ENCODE peak calls at places on chromosome 11, in five cellular contexts. P is AG09319, I is dorsolateral prefrontal cortex, J is fibroblast of villous mesenchyme, T is fibroblast of mammary gland. Y is an unnamed sample.

GRCh38 chr11:118241191-118242098 is 10.7 kb downstream of the MPZL3 start:
- DNase-seq in T (no peak), J (no peak), P (no peak), I (no peak), Y (no peak)

GRCh38 chr11:86463955-86464354 is 89.3 kb downstream of the CCDC81 start:
- DNase-seq in I (no peak), T (no peak), P (no peak), J (no peak), Y (no peak)

GRCh38 chr11:23586188-23586587 is 725.9 kb upstream of the CCDC179 start:
- DNase-seq in J (no peak), I (no peak), P (no peak), T (no peak), Y (no peak)

GRCh38 chr11:28289444-28289843 is 181.3 kb downstream of the METTL15 start:
- DNase-seq in J (no peak), I (no peak), P (no peak), T (no peak), Y (no peak)

GRCh38 chr11:61007971-61008896 is 36.8 kb downstream of the CD6 start:
- DNase-seq in T (no peak), J (no peak), I (no peak), P (no peak), Y (no peak)

GRCh38 chr11:85955531-85955930 is 100.3 kb downstream of the CCDC83 start:
- DNase-seq in I (no peak), P (no peak), T (peak), J (peak), Y (no peak)

GRCh38 chr11:117232022-117232878 is at the start of the genes PCSK7 and RNF214:
- DNase-seq in I (peak), J (peak), T (peak), P (peak), Y (peak)

GRCh38 chr11:116927163-116927772 is 89.8 kb upstream of the APOA1 start:
- DNase-seq in T (peak), I (no peak), P (no peak), J (no peak), Y (peak)

GRCh38 chr11:65779919-65780769 is 632 bp downstream of the AP5B1 start:
- DNase-seq in I (peak), P (peak), T (peak), J (peak), Y (peak)

GRCh38 chr11:130188585-130189347 is 29.2 kb downstream of the ST14 start:
- DNase-seq in T (no peak), I (no peak), J (no peak), P (no peak), Y (no peak)

GRCh38 chr11:43579171-43579918 is 101.2 kb upstream of the HSD17B12 start:
- DNase-seq in P (no peak), T (peak), J (peak), I (peak), Y (no peak)

GRCh38 chr11:128895505-128895904 is 4.3 kb downstream of the KCNJ5 start:
- DNase-seq in J (no peak), P (no peak), T (no peak), I (no peak), Y (no peak)

GRCh38 chr11:26247340-26247739 is 84.6 kb upstream of the ANO3 start:
- DNase-seq in T (peak), I (no peak), J (peak), P (peak), Y (no peak)

GRCh38 chr11:79081441-79082124 is 359.2 kb downstream of the TENM4 start:
- DNase-seq in J (no peak), P (no peak), I (peak), T (peak), Y (no peak)

GRCh38 chr11:112656772-112657428 is 304.3 kb upstream of the NCAM1 start:
- DNase-seq in P (peak), T (peak), J (no peak), I (peak), Y (no peak)

GRCh38 chr11:112902411-112903011 is 58.7 kb upstream of the NCAM1 start:
- DNase-seq in I (no peak), P (no peak), T (no peak), J (no peak), Y (no peak)

GRCh38 chr11:120842195-120842594 is 181.7 kb upstream of the TBCEL start:
- DNase-seq in P (no peak), T (peak), I (no peak), J (no peak), Y (no peak)

GRCh38 chr11:16783321-16783801 is 44.9 kb downstream of the C11orf58 start:
- DNase-seq in I (no peak), P (no peak), J (no peak), T (no peak), Y (no peak)

GRCh38 chr11:69615545-69616278 is 25.2 kb upstream of the CCND1 start:
- DNase-seq in J (no peak), I (no peak), T (no peak), P (no peak), Y (no peak)

GRCh38 chr11:8720376-8720775 is 37.8 kb downstream of the RPL27A start:
- DNase-seq in P (no peak), I (no peak), T (no peak), J (no peak), Y (no peak)

GRCh38 chr11:90448280-90448679 is 225.4 kb upstream of the CHORDC1 start:
- DNase-seq in P (no peak), J (no peak), T (no peak), I (no peak), Y (no peak)

GRCh38 chr11:74255741-74256369 is 55.6 kb downstream of the P4HA3 start:
- DNase-seq in T (peak), I (peak), P (peak), J (peak), Y (peak)

GRCh38 chr11:68840661-68841653 is 759 bp downstream of the CPT1A start:
- DNase-seq in J (peak), I (no peak), T (peak), P (no peak), Y (no peak)

GRCh38 chr11:46385169-46386004 is 3.9 kb downstream of the MDK start:
- DNase-seq in T (no peak), J (no peak), I (no peak), P (no peak), Y (no peak)

GRCh38 chr11:60477035-60477445 is 15.5 kb upstream of the MS4A12 start:
- DNase-seq in J (no peak), I (no peak), P (no peak), T (no peak), Y (no peak)

GRCh38 chr11:104997288-104997687 is 25.7 kb downstream of the CASP5 start:
- DNase-seq in I (no peak), T (peak), J (peak), P (no peak), Y (no peak)

GRCh38 chr11:6546735-6547134 is 49.7 kb downstream of the DNHD1 start:
- DNase-seq in J (no peak), P (no peak), I (no peak), T (no peak), Y (no peak)

GRCh38 chr11:62603771-62604170 is 2.1 kb upstream of the MTA2 start:
- DNase-seq in P (no peak), T (no peak), I (no peak), J (no peak), Y (no peak)

GRCh38 chr11:78354741-78355705 is 62.6 kb downstream of the GAB2 start:
- DNase-seq in T (peak), J (peak), P (peak), I (no peak), Y (no peak)

GRCh38 chr11:107898270-107898669 is 30.0 kb upstream of the RAB39A start:
- DNase-seq in I (no peak), P (peak), J (peak), T (peak), Y (no peak)

GRCh38 chr11:46296520-46297448 is 19.3 kb downstream of the CREB3L1 start:
- DNase-seq in P (peak), I (no peak), T (peak), J (peak), Y (peak)

GRCh38 chr11:27496461-27496860 is 10.1 kb downstream of the LIN7C start:
- DNase-seq in J (peak), I (no peak), P (no peak), T (peak), Y (no peak)

GRCh38 chr11:17197431-17197898 is 10.3 kb downstream of the PIK3C2A start:
- DNase-seq in P (no peak), T (peak), I (no peak), J (no peak), Y (no peak)

GRCh38 chr11:129911298-129911697 is 15.9 kb upstream of the NFRKB start:
- DNase-seq in I (no peak), J (peak), P (no peak), T (no peak), Y (no peak)

GRCh38 chr11:15985127-15985862 is 371.1 kb downstream of the SOX6 start:
- DNase-seq in T (no peak), J (no peak), P (no peak), I (no peak), Y (no peak)

GRCh38 chr11:77019976-77020591 is 14.1 kb upstream of the B3GNT6 start:
- DNase-seq in P (no peak), T (peak), J (no peak), I (no peak), Y (no peak)

GRCh38 chr11:43904737-43905515 is 24.3 kb downstream of the ALKBH3 start:
- DNase-seq in T (peak), I (no peak), J (peak), P (no peak), Y (no peak)

GRCh38 chr11:114163231-114163631 is 103.7 kb downstream of the ZBTB16 start:
- DNase-seq in T (peak), J (peak), P (no peak), I (no peak), Y (no peak)

DNA sequence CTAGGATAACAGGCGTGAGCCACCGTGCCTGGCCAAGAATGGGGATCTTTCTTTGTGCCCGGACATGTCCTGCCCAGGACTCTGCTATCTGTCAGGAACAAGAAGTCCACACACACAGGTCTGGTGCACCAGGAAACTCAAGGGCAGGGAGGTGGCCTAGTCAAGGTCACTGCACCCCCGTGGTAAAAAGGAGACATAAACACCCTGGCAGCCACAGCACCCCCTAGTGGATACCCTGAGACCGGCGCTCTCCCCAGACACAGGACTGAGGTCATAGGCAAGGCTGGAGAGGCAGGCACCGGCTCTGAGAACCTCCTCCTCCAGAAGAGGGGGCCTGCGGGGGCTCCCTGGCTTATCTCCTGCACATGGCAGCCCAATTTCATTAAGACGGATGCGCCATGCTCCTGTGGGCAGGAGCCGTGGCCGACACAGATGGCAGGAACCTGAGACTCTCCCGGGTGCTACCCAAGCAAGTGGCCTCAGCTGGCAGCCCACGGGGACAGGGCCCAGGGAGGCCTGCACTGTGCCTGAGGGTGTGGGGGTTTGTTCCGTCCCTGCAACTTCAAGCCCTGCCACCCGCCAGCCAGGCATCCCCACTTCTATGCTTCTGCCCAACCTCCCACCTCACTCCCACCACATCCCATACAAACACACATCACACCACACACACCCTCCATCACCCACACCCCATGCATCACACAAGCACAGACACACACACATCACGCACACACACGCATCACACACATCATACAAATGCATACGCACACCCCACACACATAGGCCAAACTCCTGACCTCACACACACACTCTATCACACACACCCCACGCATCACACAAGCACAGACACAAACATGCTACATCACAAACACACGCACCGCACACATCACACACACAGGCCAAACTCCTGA is 19.6 kb downstream of the MACROD1 start:
- DNase-seq in I (no peak), T (peak), P (no peak), J (peak), Y (peak)
- TF ChIP-seq CTCF in I (peak), T (peak), P (peak), J (peak), Y (peak)

DNA sequence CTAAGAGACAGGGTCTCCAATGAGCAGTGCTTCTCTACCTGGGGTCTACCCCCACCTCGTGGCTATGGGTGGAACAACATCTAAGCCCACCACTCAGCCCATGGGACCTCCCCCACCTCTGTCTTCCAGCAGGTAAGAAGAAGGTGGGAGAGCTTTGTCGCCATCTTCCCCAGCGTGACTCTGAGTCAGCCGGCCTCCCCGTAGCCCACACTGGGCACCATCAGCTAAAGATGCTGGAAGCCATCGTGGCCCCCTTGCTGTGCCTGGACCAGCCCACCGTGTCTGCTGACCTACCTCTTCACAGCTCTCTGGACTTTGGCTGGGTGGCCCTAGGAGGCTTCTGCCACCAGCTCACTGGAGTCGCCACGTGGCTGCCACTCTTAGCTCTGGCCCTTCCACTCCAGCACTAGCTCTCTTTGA is 954 bp downstream of the C11orf86 start:
- DNase-seq in J (peak), T (no peak), P (no peak), I (no peak), Y (peak)
- TF ChIP-seq CTCF in J (peak), T (peak), P (peak), I (peak), Y (peak)

DNA sequence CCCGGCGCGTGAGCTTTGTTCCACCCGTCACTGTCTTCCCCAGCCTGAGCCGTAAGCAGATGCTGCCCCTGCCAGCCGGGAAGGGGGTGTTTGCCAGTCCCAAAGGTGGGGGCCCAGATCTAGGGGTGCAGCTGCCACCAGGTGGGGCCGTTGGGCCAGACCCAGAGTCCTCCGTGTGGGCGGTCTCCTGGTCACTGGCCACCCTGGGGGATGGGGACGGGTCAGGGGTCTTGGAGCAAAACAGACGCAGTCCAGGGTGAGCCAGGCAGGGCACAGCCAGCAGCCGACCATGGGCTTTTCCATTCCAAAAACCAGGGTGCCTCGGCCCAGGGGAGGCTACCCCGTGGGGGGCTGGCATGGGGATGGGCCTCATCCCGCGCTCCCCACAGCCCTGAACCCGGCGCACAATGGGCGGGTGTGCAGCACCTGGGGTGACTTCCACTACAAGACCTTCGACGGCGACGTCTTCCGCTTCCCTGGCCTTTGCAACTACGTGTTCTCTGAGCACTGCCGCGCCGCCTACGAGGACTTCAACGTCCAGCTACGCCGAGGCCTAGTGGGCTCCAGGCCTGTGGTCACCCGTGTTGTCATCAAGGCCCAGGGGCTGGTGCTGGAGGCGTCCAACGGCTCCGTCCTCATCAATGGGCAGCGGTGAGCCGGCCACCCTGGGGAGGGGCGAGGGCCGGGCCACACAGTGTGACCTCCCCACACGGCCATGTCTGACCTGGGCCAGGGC is 3.5 kb downstream of the MUC5B start:
- DNase-seq in P (no peak), T (no peak), J (no peak), I (peak), Y (no peak)
- TF ChIP-seq CTCF in P (no peak), T (no peak), J (no peak), I (no peak), Y (no peak)

GRCh38 chr11:66956689-66957290 is 1.4 kb downstream of the PC start:
- DNase-seq in I (peak), T (peak), J (peak), P (no peak), Y (no peak)
- TF ChIP-seq CTCF in I (no peak), T (peak), J (peak), P (peak), Y (no peak)

GRCh38 chr11:843818-844692 is 1.4 kb downstream of the TSPAN4 start:
- DNase-seq in I (no peak), P (peak), J (peak), T (peak), Y (no peak)

GRCh38 chr11:842370-843002 is at the start of the genes POLR2L and TSPAN4:
- DNase-seq in I (peak), P (peak), T (peak), J (peak), Y (peak)

GRCh38 chr11:844693-845644 is 2.3 kb downstream of the TSPAN4 start:
- DNase-seq in I (no peak), T (peak), J (peak), P (peak), Y (peak)

GRCh38 chr11:841981-842369 is 354 bp downstream of the POLR2L start:
- DNase-seq in J (no peak), P (no peak), T (no peak), I (no peak), Y (no peak)

DNA sequence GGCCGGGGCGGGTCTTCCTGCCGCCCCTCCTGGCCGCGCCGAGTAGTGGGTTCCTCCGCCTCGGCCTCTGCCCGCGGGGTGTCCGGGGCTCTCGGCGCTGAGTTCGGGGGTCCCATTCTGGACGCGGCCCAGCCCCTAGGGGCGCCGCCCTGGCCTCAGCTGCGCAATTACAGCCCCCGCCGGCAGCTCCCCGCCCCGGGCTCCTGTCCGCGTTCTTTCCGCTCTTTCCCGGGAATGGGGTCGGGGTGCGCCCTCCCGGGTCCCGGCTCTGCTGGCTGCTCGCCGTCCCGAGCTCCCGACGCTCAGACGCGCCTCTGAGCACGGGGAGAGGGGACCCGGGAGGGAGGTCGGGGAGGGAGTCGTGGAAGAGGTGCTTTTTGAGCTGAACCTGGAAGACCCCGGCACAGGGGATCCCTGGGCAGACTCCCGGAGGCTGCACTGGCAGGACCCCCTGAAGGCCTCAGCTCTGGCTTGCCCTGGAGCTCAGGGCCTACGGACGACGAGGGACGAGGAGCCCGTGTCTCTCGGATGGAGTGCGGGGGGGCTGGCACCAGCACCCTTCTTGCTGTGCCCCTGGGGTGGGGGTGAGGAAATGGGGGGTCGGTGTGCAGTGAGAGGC is 543 bp downstream of the TSPAN4 start:
- DNase-seq in I (no peak), T (no peak), P (no peak), J (no peak), Y (no peak)
- TF ChIP-seq CTCF in I (no peak), T (no peak), P (no peak), J (no peak), Y (peak)